ENCODE peak calls at places on chromosome 4, in ten cellular contexts. One of them, this sample, is unnamed.

GRCh38 chr4:99856166-99856565 is 38.1 kb downstream of the LAMTOR3 start:
- DNase-seq in body of pancreas: peak; percentile 31
- DNase-seq in GM20000: no peak
- DNase-seq in upper lobe of left lung: no peak
- DNase-seq in tibial nerve: no peak
- DNase-seq in fibroblast of pulmonary artery: peak; percentile 62
- DNase-seq in nephron progenitor cell: no peak
- DNase-seq in H1: no peak
- DNase-seq in tibial artery: no peak
- DNase-seq in WTC11: no peak
- DNase-seq in this sample: no peak

GRCh38 chr4:160877087-160877790 is 1286.6 kb downstream of the FSTL5 start:
- DNase-seq in body of pancreas: no peak
- DNase-seq in GM20000: no peak
- DNase-seq in upper lobe of left lung: no peak
- DNase-seq in tibial nerve: no peak
- DNase-seq in fibroblast of pulmonary artery: no peak
- DNase-seq in nephron progenitor cell: no peak
- DNase-seq in H1: no peak
- DNase-seq in tibial artery: no peak
- DNase-seq in WTC11: no peak
- DNase-seq in this sample: no peak

GRCh38 chr4:2850966-2851782 is 7.5 kb downstream of the ADD1 start:
- DNase-seq in body of pancreas: no peak
- DNase-seq in GM20000: no peak
- DNase-seq in upper lobe of left lung: no peak
- DNase-seq in tibial nerve: no peak
- DNase-seq in fibroblast of pulmonary artery: peak; percentile 30
- DNase-seq in nephron progenitor cell: no peak
- DNase-seq in H1: no peak
- DNase-seq in tibial artery: no peak
- DNase-seq in WTC11: no peak
- DNase-seq in this sample: no peak

GRCh38 chr4:57607616-57608150 is 497.5 kb upstream of the IGFBP7 start:
- DNase-seq in body of pancreas: no peak
- DNase-seq in GM20000: no peak
- DNase-seq in upper lobe of left lung: no peak
- DNase-seq in tibial nerve: no peak
- DNase-seq in fibroblast of pulmonary artery: no peak
- DNase-seq in nephron progenitor cell: no peak
- DNase-seq in H1: no peak
- DNase-seq in tibial artery: no peak
- DNase-seq in WTC11: no peak
- DNase-seq in this sample: no peak

GRCh38 chr4:72567821-72568620 is 1.0 kb downstream of the ADAMTS3 start:
- DNase-seq in body of pancreas: peak; percentile 78
- DNase-seq in GM20000: peak; percentile 26
- DNase-seq in upper lobe of left lung: peak; percentile 87
- DNase-seq in tibial nerve: peak; percentile 38
- DNase-seq in fibroblast of pulmonary artery: peak; percentile 89
- DNase-seq in nephron progenitor cell: peak; percentile 84
- DNase-seq in H1: peak; percentile 75
- DNase-seq in tibial artery: peak; percentile 64
- DNase-seq in WTC11: peak; percentile 88
- DNase-seq in this sample: peak; percentile 83

GRCh38 chr4:33073811-33074210 is 2353.6 kb downstream of the PCDH7 start:
- DNase-seq in body of pancreas: no peak
- DNase-seq in GM20000: no peak
- DNase-seq in upper lobe of left lung: no peak
- DNase-seq in tibial nerve: no peak
- DNase-seq in fibroblast of pulmonary artery: peak; percentile 85
- DNase-seq in nephron progenitor cell: no peak
- DNase-seq in H1: no peak
- DNase-seq in tibial artery: no peak
- DNase-seq in WTC11: no peak
- DNase-seq in this sample: no peak

GRCh38 chr4:4574792-4575191 is 32.9 kb upstream of the STX18 start:
- DNase-seq in body of pancreas: peak; percentile 78
- DNase-seq in GM20000: no peak
- DNase-seq in upper lobe of left lung: peak; percentile 55
- DNase-seq in tibial nerve: peak; percentile 73
- DNase-seq in fibroblast of pulmonary artery: peak; percentile 95
- DNase-seq in nephron progenitor cell: peak; percentile 29
- DNase-seq in H1: peak; percentile 51
- DNase-seq in tibial artery: peak; percentile 76
- DNase-seq in WTC11: no peak
- DNase-seq in this sample: no peak

GRCh38 chr4:1369484-1370079 is 22.6 kb downstream of the UVSSA start:
- DNase-seq in body of pancreas: no peak
- DNase-seq in GM20000: no peak
- DNase-seq in upper lobe of left lung: no peak
- DNase-seq in tibial nerve: no peak
- DNase-seq in fibroblast of pulmonary artery: no peak
- DNase-seq in nephron progenitor cell: no peak
- DNase-seq in H1: no peak
- DNase-seq in tibial artery: no peak
- DNase-seq in WTC11: no peak
- DNase-seq in this sample: no peak

GRCh38 chr4:165541773-165542459 is 163.1 kb downstream of the CPE start:
- DNase-seq in body of pancreas: no peak
- DNase-seq in GM20000: no peak
- DNase-seq in upper lobe of left lung: no peak
- DNase-seq in tibial nerve: no peak
- DNase-seq in fibroblast of pulmonary artery: no peak
- DNase-seq in nephron progenitor cell: no peak
- DNase-seq in H1: no peak
- DNase-seq in tibial artery: no peak
- DNase-seq in WTC11: no peak
- DNase-seq in this sample: no peak

GRCh38 chr4:51943221-51943620 is 76.9 kb downstream of the LRRC66 start:
- DNase-seq in body of pancreas: no peak
- DNase-seq in GM20000: no peak
- DNase-seq in upper lobe of left lung: no peak
- DNase-seq in tibial nerve: no peak
- DNase-seq in fibroblast of pulmonary artery: peak; percentile 20
- DNase-seq in nephron progenitor cell: no peak
- DNase-seq in H1: no peak
- DNase-seq in tibial artery: no peak
- DNase-seq in WTC11: no peak
- DNase-seq in this sample: no peak

GRCh38 chr4:26077840-26078239 is 163.8 kb downstream of the SMIM20 start:
- DNase-seq in body of pancreas: peak; percentile 57
- DNase-seq in GM20000: no peak
- DNase-seq in upper lobe of left lung: no peak
- DNase-seq in tibial nerve: no peak
- DNase-seq in fibroblast of pulmonary artery: no peak
- DNase-seq in nephron progenitor cell: no peak
- DNase-seq in H1: no peak
- DNase-seq in tibial artery: no peak
- DNase-seq in WTC11: no peak
- DNase-seq in this sample: no peak

GRCh38 chr4:81457921-81458520 is 13.7 kb downstream of the RASGEF1B start:
- DNase-seq in body of pancreas: no peak
- DNase-seq in GM20000: no peak
- DNase-seq in upper lobe of left lung: no peak
- DNase-seq in tibial nerve: no peak
- DNase-seq in fibroblast of pulmonary artery: no peak
- DNase-seq in nephron progenitor cell: no peak
- DNase-seq in H1: no peak
- DNase-seq in tibial artery: no peak
- DNase-seq in WTC11: no peak
- DNase-seq in this sample: no peak

GRCh38 chr4:984336-985054 is 2.3 kb upstream of the IDUA start:
- DNase-seq in body of pancreas: no peak
- DNase-seq in GM20000: no peak
- DNase-seq in upper lobe of left lung: no peak
- DNase-seq in tibial nerve: no peak
- DNase-seq in fibroblast of pulmonary artery: no peak
- DNase-seq in nephron progenitor cell: no peak
- DNase-seq in H1: no peak
- DNase-seq in tibial artery: no peak
- DNase-seq in WTC11: no peak
- DNase-seq in this sample: no peak

GRCh38 chr4:3287271-3287971 is 5.4 kb upstream of the RGS12 start:
- DNase-seq in body of pancreas: no peak
- DNase-seq in GM20000: no peak
- DNase-seq in upper lobe of left lung: no peak
- DNase-seq in tibial nerve: no peak
- DNase-seq in fibroblast of pulmonary artery: no peak
- DNase-seq in nephron progenitor cell: no peak
- DNase-seq in H1: peak; percentile 30
- DNase-seq in tibial artery: peak; percentile 6
- DNase-seq in WTC11: peak; percentile 9
- DNase-seq in this sample: no peak

GRCh38 chr4:98643760-98644159 is 14.7 kb downstream of the TSPAN5 start:
- DNase-seq in body of pancreas: no peak
- DNase-seq in GM20000: no peak
- DNase-seq in upper lobe of left lung: no peak
- DNase-seq in tibial nerve: no peak
- DNase-seq in fibroblast of pulmonary artery: no peak
- DNase-seq in nephron progenitor cell: no peak
- DNase-seq in H1: no peak
- DNase-seq in tibial artery: no peak
- DNase-seq in WTC11: no peak
- DNase-seq in this sample: no peak

GRCh38 chr4:1801286-1801958 is 8.3 kb downstream of the FGFR3 start:
- DNase-seq in body of pancreas: no peak
- DNase-seq in GM20000: no peak
- DNase-seq in upper lobe of left lung: no peak
- DNase-seq in tibial nerve: no peak
- DNase-seq in fibroblast of pulmonary artery: no peak
- DNase-seq in nephron progenitor cell: no peak
- DNase-seq in H1: no peak
- DNase-seq in tibial artery: no peak
- DNase-seq in WTC11: no peak
- DNase-seq in this sample: no peak

GRCh38 chr4:146095091-146095690 is 80.3 kb upstream of the LSM6 start:
- DNase-seq in body of pancreas: peak; percentile 30
- DNase-seq in GM20000: peak; percentile 22
- DNase-seq in upper lobe of left lung: no peak
- DNase-seq in tibial nerve: peak; percentile 78
- DNase-seq in fibroblast of pulmonary artery: peak; percentile 83
- DNase-seq in nephron progenitor cell: peak; percentile 44
- DNase-seq in H1: peak; percentile 59
- DNase-seq in tibial artery: peak; percentile 30
- DNase-seq in WTC11: peak; percentile 37
- DNase-seq in this sample: peak; percentile 47

GRCh38 chr4:17646693-17647092 is 32.3 kb downstream of the MED28 start:
- DNase-seq in body of pancreas: no peak
- DNase-seq in GM20000: no peak
- DNase-seq in upper lobe of left lung: no peak
- DNase-seq in tibial nerve: no peak
- DNase-seq in fibroblast of pulmonary artery: no peak
- DNase-seq in nephron progenitor cell: no peak
- DNase-seq in H1: no peak
- DNase-seq in tibial artery: no peak
- DNase-seq in WTC11: no peak
- DNase-seq in this sample: no peak

GRCh38 chr4:126583509-126583908 is 1049.2 kb upstream of the INTU start:
- DNase-seq in body of pancreas: no peak
- DNase-seq in GM20000: no peak
- DNase-seq in upper lobe of left lung: no peak
- DNase-seq in tibial nerve: no peak
- DNase-seq in fibroblast of pulmonary artery: peak; percentile 52
- DNase-seq in nephron progenitor cell: no peak
- DNase-seq in H1: peak; percentile 49
- DNase-seq in tibial artery: no peak
- DNase-seq in WTC11: peak; percentile 45
- DNase-seq in this sample: peak; percentile 47
- TF ChIP-seq CTCF in body of pancreas: no peak
- TF ChIP-seq CTCF in GM20000: no peak
- TF ChIP-seq CTCF in upper lobe of left lung: no peak
- TF ChIP-seq CTCF in tibial nerve: no peak
- TF ChIP-seq CTCF in fibroblast of pulmonary artery: peak; percentile 60
- TF ChIP-seq CTCF in nephron progenitor cell: no peak
- TF ChIP-seq CTCF in H1: peak; percentile 45
- TF ChIP-seq CTCF in tibial artery: no peak
- TF ChIP-seq CTCF in WTC11: no peak
- TF ChIP-seq CTCF in this sample: peak; percentile 46

DNA sequence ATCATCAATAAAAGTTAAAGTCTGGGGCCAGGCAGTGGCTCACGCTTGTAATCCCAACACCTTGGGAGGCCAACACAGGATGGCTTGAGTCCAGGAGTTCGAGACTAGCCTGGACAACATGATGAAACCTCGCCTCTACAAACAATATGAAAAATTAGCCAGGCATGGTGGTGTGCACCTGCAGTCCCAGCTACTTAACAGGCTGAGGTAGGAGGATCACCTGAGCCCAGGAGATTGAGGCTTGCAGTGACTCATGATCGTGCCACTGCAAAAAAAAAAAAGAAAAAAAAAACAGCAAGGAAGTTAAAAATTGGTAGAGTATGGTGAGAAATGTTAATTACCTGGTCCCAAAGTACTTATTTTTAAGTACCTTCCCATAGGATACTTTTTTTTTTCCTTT is 27.5 kb downstream of the FBXW7 start:
- DNase-seq in body of pancreas: no peak
- DNase-seq in GM20000: no peak
- DNase-seq in upper lobe of left lung: no peak
- DNase-seq in tibial nerve: no peak
- DNase-seq in fibroblast of pulmonary artery: no peak
- DNase-seq in nephron progenitor cell: no peak
- DNase-seq in H1: no peak
- DNase-seq in tibial artery: no peak
- DNase-seq in WTC11: no peak
- DNase-seq in this sample: no peak
- TF ChIP-seq CTCF in body of pancreas: no peak
- TF ChIP-seq CTCF in GM20000: no peak
- TF ChIP-seq CTCF in upper lobe of left lung: no peak
- TF ChIP-seq CTCF in tibial nerve: no peak
- TF ChIP-seq CTCF in fibroblast of pulmonary artery: no peak
- TF ChIP-seq CTCF in nephron progenitor cell: no peak
- TF ChIP-seq CTCF in H1: no peak
- TF ChIP-seq CTCF in tibial artery: no peak
- TF ChIP-seq CTCF in WTC11: no peak
- TF ChIP-seq CTCF in this sample: no peak

DNA sequence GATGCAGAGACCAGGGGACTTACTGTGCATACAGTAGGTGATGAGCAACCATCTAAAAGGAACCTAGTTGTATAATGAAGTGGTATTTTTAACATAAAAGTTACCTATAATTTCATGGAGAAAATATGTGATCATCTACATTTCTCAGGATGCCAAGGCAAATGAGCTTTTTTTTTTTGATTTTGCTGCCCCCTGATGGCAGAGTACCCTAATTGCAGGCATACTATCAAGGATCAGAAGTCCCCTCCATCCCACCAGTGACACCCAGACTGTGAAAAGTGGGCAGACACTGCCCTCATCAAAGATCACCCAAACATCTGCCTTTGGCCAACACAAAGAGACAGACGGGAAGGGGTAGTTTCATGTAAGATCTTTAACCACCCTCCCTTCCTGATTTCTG is 9.6 kb upstream of the ABLIM2 start:
- DNase-seq in body of pancreas: no peak
- DNase-seq in GM20000: no peak
- DNase-seq in upper lobe of left lung: no peak
- DNase-seq in tibial nerve: no peak
- DNase-seq in fibroblast of pulmonary artery: no peak
- DNase-seq in nephron progenitor cell: no peak
- DNase-seq in H1: no peak
- DNase-seq in tibial artery: no peak
- DNase-seq in WTC11: no peak
- DNase-seq in this sample: no peak
- TF ChIP-seq CTCF in body of pancreas: no peak
- TF ChIP-seq CTCF in GM20000: no peak
- TF ChIP-seq CTCF in upper lobe of left lung: peak; percentile 41
- TF ChIP-seq CTCF in tibial nerve: no peak
- TF ChIP-seq CTCF in fibroblast of pulmonary artery: peak; percentile 52
- TF ChIP-seq CTCF in nephron progenitor cell: peak; percentile 36
- TF ChIP-seq CTCF in H1: no peak
- TF ChIP-seq CTCF in tibial artery: no peak
- TF ChIP-seq CTCF in WTC11: peak; percentile 66
- TF ChIP-seq CTCF in this sample: peak; percentile 99

GRCh38 chr4:183758006-183758734 is 99.1 kb downstream of the TRAPPC11 start:
- DNase-seq in body of pancreas: no peak
- DNase-seq in GM20000: no peak
- DNase-seq in upper lobe of left lung: no peak
- DNase-seq in tibial nerve: peak; percentile 20
- DNase-seq in fibroblast of pulmonary artery: peak; percentile 22
- DNase-seq in nephron progenitor cell: peak; percentile 56
- DNase-seq in H1: peak; percentile 80
- DNase-seq in tibial artery: no peak
- DNase-seq in WTC11: peak; percentile 77
- DNase-seq in this sample: peak; percentile 61
- TF ChIP-seq CTCF in body of pancreas: no peak
- TF ChIP-seq CTCF in GM20000: no peak
- TF ChIP-seq CTCF in upper lobe of left lung: no peak
- TF ChIP-seq CTCF in tibial nerve: no peak
- TF ChIP-seq CTCF in fibroblast of pulmonary artery: peak; percentile 39
- TF ChIP-seq CTCF in nephron progenitor cell: peak; percentile 47
- TF ChIP-seq CTCF in H1: peak; percentile 94
- TF ChIP-seq CTCF in tibial artery: no peak
- TF ChIP-seq CTCF in WTC11: peak; percentile 67
- TF ChIP-seq CTCF in this sample: peak; percentile 29